ENCODE peak calls at places on chromosomes 2 and 18, in six cellular contexts. One of them, this sample, is unnamed.

GRCh38 chr2:12325806-12326205 is 390.9 kb upstream of the TRIB2 start:
- DNase-seq in HTR-8/SVneo: peak
- DNase-seq in EL: peak
- DNase-seq in left colon: no peak
- DNase-seq in endothelial cell: no peak
- DNase-seq in T1000: peak
- DNase-seq in this sample: peak

GRCh38 chr2:46327627-46328026 is 30.4 kb downstream of the EPAS1 start:
- DNase-seq in T1000: no peak
- DNase-seq in EL: no peak
- DNase-seq in endothelial cell: no peak
- DNase-seq in left colon: no peak
- DNase-seq in HTR-8/SVneo: no peak
- DNase-seq in this sample: no peak

GRCh38 chr2:164205347-164205746 is 415.9 kb downstream of the GRB14 start:
- DNase-seq in T1000: no peak
- DNase-seq in HTR-8/SVneo: peak
- DNase-seq in EL: peak
- DNase-seq in endothelial cell: no peak
- DNase-seq in left colon: no peak
- DNase-seq in this sample: no peak

GRCh38 chr2:112485849-112486248 is 3.9 kb downstream of the TTL start:
- DNase-seq in T1000: no peak
- DNase-seq in EL: no peak
- DNase-seq in HTR-8/SVneo: no peak
- DNase-seq in endothelial cell: no peak
- DNase-seq in left colon: no peak
- DNase-seq in this sample: no peak

GRCh38 chr2:7405861-7406715 is 488.9 kb downstream of the RNF144A start:
- DNase-seq in left colon: no peak
- DNase-seq in EL: no peak
- DNase-seq in endothelial cell: no peak
- DNase-seq in HTR-8/SVneo: no peak
- DNase-seq in T1000: no peak
- DNase-seq in this sample: no peak

GRCh38 chr2:109024477-109024876 is 35.5 kb upstream of the EDAR start:
- DNase-seq in endothelial cell: no peak
- DNase-seq in HTR-8/SVneo: no peak
- DNase-seq in left colon: no peak
- DNase-seq in EL: no peak
- DNase-seq in T1000: no peak
- DNase-seq in this sample: no peak

GRCh38 chr2:20224191-20224715 is 677 bp downstream of the SDC1 start:
- DNase-seq in HTR-8/SVneo: no peak
- DNase-seq in left colon: no peak
- DNase-seq in endothelial cell: no peak
- DNase-seq in T1000: no peak
- DNase-seq in EL: no peak
- DNase-seq in this sample: no peak

GRCh38 chr18:79402977-79403722 is 7.4 kb downstream of the NFATC1 start:
- DNase-seq in T1000: no peak
- DNase-seq in EL: no peak
- DNase-seq in endothelial cell: peak
- DNase-seq in HTR-8/SVneo: no peak
- DNase-seq in left colon: peak
- DNase-seq in this sample: peak

GRCh38 chr2:45345331-45346305 is 265.4 kb downstream of the SRBD1 start:
- DNase-seq in HTR-8/SVneo: no peak
- DNase-seq in left colon: no peak
- DNase-seq in T1000: peak
- DNase-seq in EL: no peak
- DNase-seq in endothelial cell: no peak
- DNase-seq in this sample: no peak

GRCh38 chr2:217204358-217204757 is 344.5 kb upstream of the TNP1 start:
- DNase-seq in T1000: no peak
- DNase-seq in EL: peak
- DNase-seq in left colon: no peak
- DNase-seq in HTR-8/SVneo: peak
- DNase-seq in endothelial cell: no peak
- DNase-seq in this sample: no peak

GRCh38 chr2:169664600-169664977 is 29.6 kb downstream of the CFAP210 start:
- DNase-seq in endothelial cell: no peak
- DNase-seq in HTR-8/SVneo: no peak
- DNase-seq in EL: peak
- DNase-seq in left colon: no peak
- DNase-seq in T1000: no peak
- DNase-seq in this sample: no peak

GRCh38 chr2:85551698-85552678 is 9.3 kb downstream of the GGCX start:
- DNase-seq in left colon: peak
- DNase-seq in T1000: peak
- DNase-seq in HTR-8/SVneo: peak
- DNase-seq in endothelial cell: peak
- DNase-seq in EL: peak
- DNase-seq in this sample: peak

GRCh38 chr2:122528061-122528460 is 772.6 kb downstream of the TSN start:
- DNase-seq in EL: peak
- DNase-seq in T1000: no peak
- DNase-seq in left colon: no peak
- DNase-seq in HTR-8/SVneo: no peak
- DNase-seq in endothelial cell: no peak
- DNase-seq in this sample: no peak

GRCh38 chr2:47043142-47043890 is 111.8 kb downstream of the STPG4 start:
- DNase-seq in endothelial cell: peak
- DNase-seq in T1000: peak
- DNase-seq in left colon: no peak
- DNase-seq in HTR-8/SVneo: peak
- DNase-seq in EL: peak
- DNase-seq in this sample: no peak

GRCh38 chr2:62928015-62928414 is 122.6 kb upstream of the OTX1 start:
- DNase-seq in HTR-8/SVneo: no peak
- DNase-seq in endothelial cell: no peak
- DNase-seq in EL: no peak
- DNase-seq in left colon: no peak
- DNase-seq in T1000: no peak
- DNase-seq in this sample: no peak

GRCh38 chr2:18413794-18414396 is 146.6 kb downstream of the RDH14 start:
- DNase-seq in EL: peak
- DNase-seq in left colon: no peak
- DNase-seq in endothelial cell: no peak
- DNase-seq in T1000: peak
- DNase-seq in HTR-8/SVneo: peak
- DNase-seq in this sample: no peak

GRCh38 chr2:106851475-106851874 is 34.5 kb downstream of the ST6GAL2 start:
- DNase-seq in EL: no peak
- DNase-seq in HTR-8/SVneo: no peak
- DNase-seq in left colon: no peak
- DNase-seq in endothelial cell: no peak
- DNase-seq in T1000: no peak
- DNase-seq in this sample: no peak

GRCh38 chr2:224689539-224689938 is 26.6 kb downstream of the CCDC195 start:
- DNase-seq in left colon: no peak
- DNase-seq in endothelial cell: no peak
- DNase-seq in T1000: no peak
- DNase-seq in HTR-8/SVneo: no peak
- DNase-seq in EL: no peak
- DNase-seq in this sample: no peak

GRCh38 chr2:121240436-121240835 is 44.6 kb downstream of the TFCP2L1 start:
- DNase-seq in endothelial cell: no peak
- DNase-seq in HTR-8/SVneo: no peak
- DNase-seq in T1000: no peak
- DNase-seq in EL: no peak
- DNase-seq in left colon: no peak
- DNase-seq in this sample: no peak

GRCh38 chr2:20611844-20612356 is 39.0 kb downstream of the HS1BP3 start:
- DNase-seq in HTR-8/SVneo: no peak
- DNase-seq in left colon: no peak
- DNase-seq in endothelial cell: no peak
- DNase-seq in T1000: no peak
- DNase-seq in EL: no peak
- DNase-seq in this sample: no peak

GRCh38 chr2:117763806-117764205 is 50.7 kb upstream of the DDX18 start:
- DNase-seq in endothelial cell: no peak
- DNase-seq in EL: no peak
- DNase-seq in left colon: no peak
- DNase-seq in T1000: no peak
- DNase-seq in HTR-8/SVneo: no peak
- DNase-seq in this sample: no peak

GRCh38 chr2:65782996-65783650 is 350.7 kb upstream of the SPRED2 start:
- DNase-seq in endothelial cell: no peak
- DNase-seq in EL: no peak
- DNase-seq in T1000: no peak
- DNase-seq in left colon: no peak
- DNase-seq in HTR-8/SVneo: no peak
- DNase-seq in this sample: no peak

GRCh38 chr2:177322801-177323261 is 58.3 kb upstream of the NFE2L2 start:
- DNase-seq in T1000: no peak
- DNase-seq in HTR-8/SVneo: no peak
- DNase-seq in endothelial cell: no peak
- DNase-seq in left colon: peak
- DNase-seq in EL: no peak
- DNase-seq in this sample: peak

GRCh38 chr2:238945433-238946150 is 97.7 kb downstream of the TWIST2 start:
- DNase-seq in endothelial cell: peak
- DNase-seq in EL: peak
- DNase-seq in HTR-8/SVneo: peak
- DNase-seq in left colon: peak
- DNase-seq in T1000: no peak
- DNase-seq in this sample: peak

GRCh38 chr2:23566236-23567142 is 181.5 kb downstream of the KLHL29 start:
- DNase-seq in HTR-8/SVneo: peak
- DNase-seq in left colon: peak
- DNase-seq in T1000: no peak
- DNase-seq in EL: peak
- DNase-seq in endothelial cell: peak
- DNase-seq in this sample: no peak

GRCh38 chr2:16338026-16338425 is 327.6 kb downstream of the CYRIA start:
- DNase-seq in T1000: no peak
- DNase-seq in endothelial cell: no peak
- DNase-seq in HTR-8/SVneo: no peak
- DNase-seq in left colon: no peak
- DNase-seq in EL: no peak
- DNase-seq in this sample: no peak

GRCh38 chr18:44651918-44652317 is 28.8 kb upstream of the SETBP1 start:
- DNase-seq in T1000: no peak
- DNase-seq in left colon: no peak
- DNase-seq in EL: peak
- DNase-seq in endothelial cell: no peak
- DNase-seq in HTR-8/SVneo: no peak
- DNase-seq in this sample: no peak

GRCh38 chr2:240511351-240512108 is 46.3 kb downstream of the ANKMY1 start:
- DNase-seq in T1000: no peak
- DNase-seq in EL: no peak
- DNase-seq in left colon: no peak
- DNase-seq in HTR-8/SVneo: no peak
- DNase-seq in endothelial cell: no peak
- DNase-seq in this sample: no peak

GRCh38 chr18:54127759-54128378 is 96.6 kb downstream of the MBD2 start:
- DNase-seq in EL: peak
- DNase-seq in HTR-8/SVneo: peak
- DNase-seq in endothelial cell: peak
- DNase-seq in T1000: no peak
- DNase-seq in left colon: no peak
- DNase-seq in this sample: no peak

GRCh38 chr2:129008055-129008880 is 689.6 kb upstream of the HS6ST1 start:
- DNase-seq in HTR-8/SVneo: no peak
- DNase-seq in left colon: no peak
- DNase-seq in endothelial cell: no peak
- DNase-seq in EL: no peak
- DNase-seq in T1000: no peak
- DNase-seq in this sample: no peak

GRCh38 chr2:201513271-201513670 is 61.7 kb downstream of the STRADB start:
- DNase-seq in EL: no peak
- DNase-seq in endothelial cell: no peak
- DNase-seq in HTR-8/SVneo: no peak
- DNase-seq in T1000: no peak
- DNase-seq in left colon: no peak
- DNase-seq in this sample: no peak

GRCh38 chr2:112055833-112056625 is 960 bp downstream of the TMEM87B start:
- DNase-seq in T1000: no peak
- DNase-seq in endothelial cell: peak
- DNase-seq in EL: peak
- DNase-seq in left colon: peak
- DNase-seq in HTR-8/SVneo: peak
- DNase-seq in this sample: peak

GRCh38 chr18:5890606-5891360 is 4.5 kb downstream of the TMEM200C start:
- DNase-seq in EL: no peak
- DNase-seq in left colon: peak
- DNase-seq in endothelial cell: peak
- DNase-seq in HTR-8/SVneo: no peak
- DNase-seq in T1000: no peak
- DNase-seq in this sample: peak

GRCh38 chr18:36297419-36298112 is at the start of gene FHOD3:
- DNase-seq in left colon: peak
- DNase-seq in T1000: peak
- DNase-seq in HTR-8/SVneo: peak
- DNase-seq in endothelial cell: peak
- DNase-seq in EL: peak
- DNase-seq in this sample: peak

GRCh38 chr18:8715599-8715998 is 10.2 kb downstream of the MTCL1 start:
- DNase-seq in EL: no peak
- DNase-seq in HTR-8/SVneo: no peak
- DNase-seq in endothelial cell: no peak
- DNase-seq in left colon: no peak
- DNase-seq in T1000: no peak
- DNase-seq in this sample: no peak

GRCh38 chr18:13608791-13609552 is 117.4 kb downstream of the FAM210A start:
- DNase-seq in EL: no peak
- DNase-seq in endothelial cell: no peak
- DNase-seq in HTR-8/SVneo: no peak
- DNase-seq in T1000: no peak
- DNase-seq in left colon: no peak
- DNase-seq in this sample: no peak

This sample was measured in stomach.